ENCODE peak calls at places on chromosomes 6 and 20, in seven cellular contexts. One of them, this sample, is unnamed.

GRCh38 chr6:34638834-34639736 is 57.5 kb downstream of the ILRUN start:
- DNase-seq in CD4-positive, CD25-positive, alpha-beta regulatory T cell: no peak
- DNase-seq in esophagus muscularis mucosa: no peak
- DNase-seq in ovary: no peak
- DNase-seq in brain microvascular endothelial cell: no peak
- DNase-seq in mesendoderm: no peak
- DNase-seq in dorsolateral prefrontal cortex: no peak
- DNase-seq in this sample: no peak

GRCh38 chr20:47576516-47577033 is 74.9 kb downstream of the NCOA3 start:
- DNase-seq in CD4-positive, CD25-positive, alpha-beta regulatory T cell: no peak
- DNase-seq in esophagus muscularis mucosa: peak; percentile 92
- DNase-seq in ovary: peak; percentile 52
- DNase-seq in brain microvascular endothelial cell: peak; percentile 92
- DNase-seq in mesendoderm: peak; percentile 57
- DNase-seq in dorsolateral prefrontal cortex: no peak
- DNase-seq in this sample: peak; percentile 43

GRCh38 chr6:46015119-46015968 is at the start of gene CLIC5:
- DNase-seq in CD4-positive, CD25-positive, alpha-beta regulatory T cell: peak; percentile 1
- DNase-seq in esophagus muscularis mucosa: no peak
- DNase-seq in ovary: no peak
- DNase-seq in brain microvascular endothelial cell: no peak
- DNase-seq in mesendoderm: peak; percentile 32
- DNase-seq in dorsolateral prefrontal cortex: peak; percentile 41
- DNase-seq in this sample: no peak

GRCh38 chr6:2783188-2783957 is 18.2 kb downstream of the WRNIP1 start:
- DNase-seq in CD4-positive, CD25-positive, alpha-beta regulatory T cell: no peak
- DNase-seq in esophagus muscularis mucosa: no peak
- DNase-seq in ovary: no peak
- DNase-seq in brain microvascular endothelial cell: no peak
- DNase-seq in mesendoderm: peak; percentile 64
- DNase-seq in dorsolateral prefrontal cortex: no peak
- DNase-seq in this sample: no peak

GRCh38 chr20:38685853-38686473 is 38.3 kb upstream of the SLC32A1 start:
- DNase-seq in CD4-positive, CD25-positive, alpha-beta regulatory T cell: no peak
- DNase-seq in esophagus muscularis mucosa: no peak
- DNase-seq in ovary: no peak
- DNase-seq in brain microvascular endothelial cell: peak; percentile 51
- DNase-seq in mesendoderm: peak; percentile 69
- DNase-seq in dorsolateral prefrontal cortex: no peak
- DNase-seq in this sample: no peak

GRCh38 chr20:26279224-26279623 is 582.6 kb upstream of the ZNF337 start:
- DNase-seq in CD4-positive, CD25-positive, alpha-beta regulatory T cell: no peak
- DNase-seq in esophagus muscularis mucosa: no peak
- DNase-seq in ovary: no peak
- DNase-seq in brain microvascular endothelial cell: no peak
- DNase-seq in mesendoderm: no peak
- DNase-seq in dorsolateral prefrontal cortex: no peak
- DNase-seq in this sample: no peak

GRCh38 chr6:44917430-44917829 is 410.7 kb upstream of the RUNX2 start:
- DNase-seq in CD4-positive, CD25-positive, alpha-beta regulatory T cell: no peak
- DNase-seq in esophagus muscularis mucosa: no peak
- DNase-seq in ovary: no peak
- DNase-seq in brain microvascular endothelial cell: no peak
- DNase-seq in mesendoderm: no peak
- DNase-seq in dorsolateral prefrontal cortex: no peak
- DNase-seq in this sample: no peak

GRCh38 chr6:44667226-44667625 is 279.7 kb downstream of the CDC5L start:
- DNase-seq in CD4-positive, CD25-positive, alpha-beta regulatory T cell: no peak
- DNase-seq in esophagus muscularis mucosa: no peak
- DNase-seq in ovary: no peak
- DNase-seq in brain microvascular endothelial cell: peak; percentile 84
- DNase-seq in mesendoderm: peak; percentile 97
- DNase-seq in dorsolateral prefrontal cortex: no peak
- DNase-seq in this sample: no peak

GRCh38 chr20:2800590-2801458 is at the start of gene CPXM1:
- DNase-seq in CD4-positive, CD25-positive, alpha-beta regulatory T cell: no peak
- DNase-seq in esophagus muscularis mucosa: no peak
- DNase-seq in ovary: no peak
- DNase-seq in brain microvascular endothelial cell: no peak
- DNase-seq in mesendoderm: peak; percentile 91
- DNase-seq in dorsolateral prefrontal cortex: no peak
- DNase-seq in this sample: no peak

GRCh38 chr6:21264288-21264818 is 329.2 kb upstream of the SOX4 start:
- DNase-seq in CD4-positive, CD25-positive, alpha-beta regulatory T cell: no peak
- DNase-seq in esophagus muscularis mucosa: no peak
- DNase-seq in ovary: no peak
- DNase-seq in brain microvascular endothelial cell: no peak
- DNase-seq in mesendoderm: no peak
- DNase-seq in dorsolateral prefrontal cortex: no peak
- DNase-seq in this sample: no peak

GRCh38 chr20:46423882-46424482 is 17.6 kb upstream of the ELMO2 start:
- DNase-seq in CD4-positive, CD25-positive, alpha-beta regulatory T cell: no peak
- DNase-seq in esophagus muscularis mucosa: peak; percentile 60
- DNase-seq in ovary: no peak
- DNase-seq in brain microvascular endothelial cell: no peak
- DNase-seq in mesendoderm: peak; percentile 63
- DNase-seq in dorsolateral prefrontal cortex: no peak
- DNase-seq in this sample: no peak

GRCh38 chr6:37668251-37668650 is 29.4 kb downstream of the MDGA1 start:
- DNase-seq in CD4-positive, CD25-positive, alpha-beta regulatory T cell: no peak
- DNase-seq in esophagus muscularis mucosa: no peak
- DNase-seq in ovary: no peak
- DNase-seq in brain microvascular endothelial cell: no peak
- DNase-seq in mesendoderm: no peak
- DNase-seq in dorsolateral prefrontal cortex: no peak
- DNase-seq in this sample: no peak

GRCh38 chr20:50120935-50121693 is 8.2 kb upstream of the UBE2V1 start:
- DNase-seq in CD4-positive, CD25-positive, alpha-beta regulatory T cell: peak; percentile 49
- DNase-seq in esophagus muscularis mucosa: no peak
- DNase-seq in ovary: peak; percentile 50
- DNase-seq in brain microvascular endothelial cell: no peak
- DNase-seq in mesendoderm: peak; percentile 80
- DNase-seq in dorsolateral prefrontal cortex: peak; percentile 80
- DNase-seq in this sample: no peak

GRCh38 chr20:19048898-19049889 is 163.2 kb upstream of the SLC24A3 start:
- DNase-seq in CD4-positive, CD25-positive, alpha-beta regulatory T cell: no peak
- DNase-seq in esophagus muscularis mucosa: peak; percentile 86
- DNase-seq in ovary: no peak
- DNase-seq in brain microvascular endothelial cell: no peak
- DNase-seq in mesendoderm: peak; percentile 69
- DNase-seq in dorsolateral prefrontal cortex: no peak
- DNase-seq in this sample: no peak

GRCh38 chr20:62986257-62986807 is 20.4 kb downstream of the BHLHE23 start:
- DNase-seq in CD4-positive, CD25-positive, alpha-beta regulatory T cell: no peak
- DNase-seq in esophagus muscularis mucosa: no peak
- DNase-seq in ovary: no peak
- DNase-seq in brain microvascular endothelial cell: no peak
- DNase-seq in mesendoderm: no peak
- DNase-seq in dorsolateral prefrontal cortex: no peak
- DNase-seq in this sample: no peak

GRCh38 chr20:44138859-44139258 is 48.1 kb downstream of the JPH2 start:
- DNase-seq in CD4-positive, CD25-positive, alpha-beta regulatory T cell: no peak
- DNase-seq in esophagus muscularis mucosa: no peak
- DNase-seq in ovary: no peak
- DNase-seq in brain microvascular endothelial cell: no peak
- DNase-seq in mesendoderm: no peak
- DNase-seq in dorsolateral prefrontal cortex: no peak
- DNase-seq in this sample: no peak

GRCh38 chr20:63124092-63124781 is 91.7 kb downstream of the YTHDF1 start:
- DNase-seq in CD4-positive, CD25-positive, alpha-beta regulatory T cell: no peak
- DNase-seq in esophagus muscularis mucosa: no peak
- DNase-seq in ovary: no peak
- DNase-seq in brain microvascular endothelial cell: no peak
- DNase-seq in mesendoderm: no peak
- DNase-seq in dorsolateral prefrontal cortex: peak; percentile 36
- DNase-seq in this sample: no peak

GRCh38 chr20:46939031-46939430 is 44.4 kb downstream of the EYA2 start:
- DNase-seq in CD4-positive, CD25-positive, alpha-beta regulatory T cell: no peak
- DNase-seq in esophagus muscularis mucosa: no peak
- DNase-seq in ovary: no peak
- DNase-seq in brain microvascular endothelial cell: no peak
- DNase-seq in mesendoderm: peak; percentile 77
- DNase-seq in dorsolateral prefrontal cortex: no peak
- DNase-seq in this sample: no peak

GRCh38 chr6:39913391-39913916 is 20.8 kb downstream of the MOCS1 start:
- DNase-seq in CD4-positive, CD25-positive, alpha-beta regulatory T cell: no peak
- DNase-seq in esophagus muscularis mucosa: no peak
- DNase-seq in ovary: no peak
- DNase-seq in brain microvascular endothelial cell: no peak
- DNase-seq in mesendoderm: no peak
- DNase-seq in dorsolateral prefrontal cortex: peak; percentile 13
- DNase-seq in this sample: no peak

GRCh38 chr6:159422041-159422984 is 253.1 kb downstream of the FNDC1 start:
- DNase-seq in CD4-positive, CD25-positive, alpha-beta regulatory T cell: no peak
- DNase-seq in esophagus muscularis mucosa: no peak
- DNase-seq in ovary: no peak
- DNase-seq in brain microvascular endothelial cell: peak; percentile 59
- DNase-seq in mesendoderm: peak; percentile 10
- DNase-seq in dorsolateral prefrontal cortex: no peak
- DNase-seq in this sample: no peak

GRCh38 chr6:69386431-69386830 is 410.4 kb downstream of the LMBRD1 start:
- DNase-seq in CD4-positive, CD25-positive, alpha-beta regulatory T cell: no peak
- DNase-seq in esophagus muscularis mucosa: no peak
- DNase-seq in ovary: no peak
- DNase-seq in brain microvascular endothelial cell: no peak
- DNase-seq in mesendoderm: no peak
- DNase-seq in dorsolateral prefrontal cortex: no peak
- DNase-seq in this sample: no peak

GRCh38 chr20:24837721-24838456 is 111.2 kb upstream of the CST7 start:
- DNase-seq in CD4-positive, CD25-positive, alpha-beta regulatory T cell: no peak
- DNase-seq in esophagus muscularis mucosa: no peak
- DNase-seq in ovary: no peak
- DNase-seq in brain microvascular endothelial cell: peak; percentile 11
- DNase-seq in mesendoderm: no peak
- DNase-seq in dorsolateral prefrontal cortex: no peak
- DNase-seq in this sample: no peak

GRCh38 chr6:38702471-38703397 is at the start of gene GLO1:
- DNase-seq in CD4-positive, CD25-positive, alpha-beta regulatory T cell: peak; percentile 94
- DNase-seq in esophagus muscularis mucosa: peak; percentile 99
- DNase-seq in ovary: peak; percentile 97
- DNase-seq in brain microvascular endothelial cell: peak; percentile 99
- DNase-seq in mesendoderm: peak; percentile 99
- DNase-seq in dorsolateral prefrontal cortex: peak; percentile 99
- DNase-seq in this sample: peak; percentile 96

GRCh38 chr6:88166493-88166900 is 350 bp upstream of the CNR1 start:
- DNase-seq in CD4-positive, CD25-positive, alpha-beta regulatory T cell: no peak
- DNase-seq in esophagus muscularis mucosa: no peak
- DNase-seq in ovary: no peak
- DNase-seq in brain microvascular endothelial cell: no peak
- DNase-seq in mesendoderm: peak; percentile 42
- DNase-seq in dorsolateral prefrontal cortex: no peak
- DNase-seq in this sample: no peak
- H3K27ac ChIP-seq in CD4-positive, CD25-positive, alpha-beta regulatory T cell: no peak overlapping the region
- H3K27ac ChIP-seq in esophagus muscularis mucosa: peak overlapping the region; percentile 50
- H3K27ac ChIP-seq in ovary: no peak overlapping the region
- H3K27ac ChIP-seq in brain microvascular endothelial cell: no peak overlapping the region
- H3K27ac ChIP-seq in mesendoderm: no peak overlapping the region
- H3K27ac ChIP-seq in dorsolateral prefrontal cortex: peak overlapping the region; percentile 79
- H3K27ac ChIP-seq in this sample: peak overlapping the region; percentile 33

GRCh38 chr6:119241540-119242309 is 107.8 kb downstream of the MAN1A1 start:
- DNase-seq in CD4-positive, CD25-positive, alpha-beta regulatory T cell: no peak
- DNase-seq in esophagus muscularis mucosa: no peak
- DNase-seq in ovary: no peak
- DNase-seq in brain microvascular endothelial cell: no peak
- DNase-seq in mesendoderm: no peak
- DNase-seq in dorsolateral prefrontal cortex: no peak
- DNase-seq in this sample: no peak
- H3K27ac ChIP-seq in CD4-positive, CD25-positive, alpha-beta regulatory T cell: no peak overlapping the region
- H3K27ac ChIP-seq in esophagus muscularis mucosa: no peak overlapping the region
- H3K27ac ChIP-seq in ovary: no peak overlapping the region
- H3K27ac ChIP-seq in brain microvascular endothelial cell: no peak overlapping the region
- H3K27ac ChIP-seq in mesendoderm: no peak overlapping the region
- H3K27ac ChIP-seq in dorsolateral prefrontal cortex: no peak overlapping the region
- H3K27ac ChIP-seq in this sample: no peak overlapping the region

DNA sequence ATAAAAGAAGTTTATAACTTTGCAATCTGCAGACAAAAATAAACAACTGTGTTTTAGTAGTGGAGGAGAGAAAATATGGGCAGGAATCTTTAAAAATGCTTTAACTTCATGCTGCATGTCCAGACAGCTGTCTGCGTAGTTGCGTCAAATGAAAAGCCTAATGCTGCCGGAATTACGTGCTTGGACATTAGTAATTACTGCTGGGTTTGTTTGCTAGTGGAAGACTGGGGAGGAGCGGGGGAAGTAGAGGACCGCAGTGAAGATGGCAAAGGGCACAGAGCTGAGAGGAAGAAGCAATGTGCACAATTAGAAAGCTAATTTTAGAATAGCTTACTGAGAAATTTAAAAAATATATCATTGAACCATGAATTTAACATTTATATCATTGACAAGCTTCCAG is 2.4 kb downstream of the SNAP25 start:
- DNase-seq in CD4-positive, CD25-positive, alpha-beta regulatory T cell: no peak
- DNase-seq in esophagus muscularis mucosa: no peak
- DNase-seq in ovary: no peak
- DNase-seq in brain microvascular endothelial cell: no peak
- DNase-seq in mesendoderm: no peak
- DNase-seq in dorsolateral prefrontal cortex: no peak
- DNase-seq in this sample: no peak
- H3K27ac ChIP-seq in CD4-positive, CD25-positive, alpha-beta regulatory T cell: no peak overlapping the region
- H3K27ac ChIP-seq in esophagus muscularis mucosa: no peak overlapping the region
- H3K27ac ChIP-seq in ovary: no peak overlapping the region
- H3K27ac ChIP-seq in brain microvascular endothelial cell: no peak overlapping the region
- H3K27ac ChIP-seq in mesendoderm: no peak overlapping the region
- H3K27ac ChIP-seq in dorsolateral prefrontal cortex: peak overlapping the region; percentile 1
- H3K27ac ChIP-seq in this sample: no peak overlapping the region

GRCh38 chr6:129515004-129515403 is 195.0 kb downstream of the ARHGAP18 start:
- DNase-seq in CD4-positive, CD25-positive, alpha-beta regulatory T cell: no peak
- DNase-seq in esophagus muscularis mucosa: no peak
- DNase-seq in ovary: no peak
- DNase-seq in brain microvascular endothelial cell: no peak
- DNase-seq in mesendoderm: no peak
- DNase-seq in dorsolateral prefrontal cortex: no peak
- DNase-seq in this sample: no peak

GRCh38 chr6:129513471-129513870 is 196.5 kb downstream of the ARHGAP18 start:
- DNase-seq in CD4-positive, CD25-positive, alpha-beta regulatory T cell: no peak
- DNase-seq in esophagus muscularis mucosa: no peak
- DNase-seq in ovary: no peak
- DNase-seq in brain microvascular endothelial cell: no peak
- DNase-seq in mesendoderm: no peak
- DNase-seq in dorsolateral prefrontal cortex: no peak
- DNase-seq in this sample: no peak

GRCh38 chr6:129507846-129508245 is 202.1 kb downstream of the ARHGAP18 start:
- DNase-seq in CD4-positive, CD25-positive, alpha-beta regulatory T cell: no peak
- DNase-seq in esophagus muscularis mucosa: no peak
- DNase-seq in ovary: no peak
- DNase-seq in brain microvascular endothelial cell: no peak
- DNase-seq in mesendoderm: no peak
- DNase-seq in dorsolateral prefrontal cortex: no peak
- DNase-seq in this sample: no peak

GRCh38 chr6:129507059-129507807 is 202.7 kb downstream of the ARHGAP18 start:
- DNase-seq in CD4-positive, CD25-positive, alpha-beta regulatory T cell: no peak
- DNase-seq in esophagus muscularis mucosa: no peak
- DNase-seq in ovary: no peak
- DNase-seq in brain microvascular endothelial cell: no peak
- DNase-seq in mesendoderm: no peak
- DNase-seq in dorsolateral prefrontal cortex: no peak
- DNase-seq in this sample: no peak

DNA sequence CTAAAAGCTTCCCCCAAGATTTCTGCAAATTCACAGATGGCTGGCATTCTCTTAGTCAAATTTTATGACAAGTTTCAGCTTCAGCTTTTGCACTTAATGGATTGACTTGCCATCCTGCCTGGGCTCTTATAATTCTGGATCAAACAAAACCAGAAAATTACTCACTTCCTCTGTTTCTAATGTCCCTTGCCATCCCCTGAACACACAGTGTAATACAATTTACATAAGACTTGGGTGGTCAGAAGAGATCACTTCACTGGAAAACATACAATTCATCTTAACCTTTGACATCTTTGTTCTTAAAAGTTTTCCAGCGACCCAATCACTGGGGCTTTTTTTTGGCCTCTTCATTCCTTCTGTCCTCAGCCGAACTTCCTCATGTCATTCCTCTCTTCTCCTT is 199.0 kb downstream of the ARHGAP18 start:
- DNase-seq in CD4-positive, CD25-positive, alpha-beta regulatory T cell: no peak
- DNase-seq in esophagus muscularis mucosa: no peak
- DNase-seq in ovary: no peak
- DNase-seq in brain microvascular endothelial cell: no peak
- DNase-seq in mesendoderm: no peak
- DNase-seq in dorsolateral prefrontal cortex: no peak
- DNase-seq in this sample: no peak
- H3K27ac ChIP-seq in CD4-positive, CD25-positive, alpha-beta regulatory T cell: no peak overlapping the region
- H3K27ac ChIP-seq in esophagus muscularis mucosa: no peak overlapping the region
- H3K27ac ChIP-seq in ovary: no peak overlapping the region
- H3K27ac ChIP-seq in brain microvascular endothelial cell: no peak overlapping the region
- H3K27ac ChIP-seq in mesendoderm: no peak overlapping the region
- H3K27ac ChIP-seq in dorsolateral prefrontal cortex: no peak overlapping the region
- H3K27ac ChIP-seq in this sample: no peak overlapping the region

This sample was measured in uterus.